ENCODE peak calls at places on chromosomes 13 and 19, in four cellular contexts. One of them, this sample, is unnamed.

GRCh38 chr13:21256351-21256761 is 79.9 kb downstream of the MRPL57 start:
- DNase-seq in BJ: no peak
- DNase-seq in astrocyte of the cerebellum: no peak
- DNase-seq in left ventricle myocardium inferior: no peak
- DNase-seq in this sample: no peak

GRCh38 chr13:113112893-113113845 is 7.6 kb downstream of the F7 start:
- DNase-seq in astrocyte of the cerebellum: no peak
- DNase-seq in BJ: no peak
- DNase-seq in left ventricle myocardium inferior: no peak
- DNase-seq in this sample: no peak

GRCh38 chr13:80716610-80717081 is 375.7 kb upstream of the SPRY2 start:
- DNase-seq in left ventricle myocardium inferior: no peak
- DNase-seq in BJ: no peak
- DNase-seq in astrocyte of the cerebellum: no peak
- DNase-seq in this sample: no peak

GRCh38 chr19:50568321-50569022 is at the start of gene LRRC4B:
- DNase-seq in astrocyte of the cerebellum: no peak
- DNase-seq in left ventricle myocardium inferior: no peak
- DNase-seq in BJ: no peak
- DNase-seq in this sample: no peak

GRCh38 chr19:13260883-13261653 is 110.9 kb downstream of the IER2 start:
- DNase-seq in BJ: peak; percentile 73
- DNase-seq in astrocyte of the cerebellum: peak; percentile 49
- DNase-seq in left ventricle myocardium inferior: no peak
- DNase-seq in this sample: peak; percentile 44

GRCh38 chr13:21106089-21106488 is 44.7 kb upstream of the LATS2 start:
- DNase-seq in BJ: peak; percentile 57
- DNase-seq in astrocyte of the cerebellum: peak; percentile 54
- DNase-seq in left ventricle myocardium inferior: no peak
- DNase-seq in this sample: no peak

GRCh38 chr19:58563034-58563573 is 4.7 kb upstream of the UBE2M start:
- DNase-seq in BJ: no peak
- DNase-seq in left ventricle myocardium inferior: peak; percentile 23
- DNase-seq in astrocyte of the cerebellum: no peak
- DNase-seq in this sample: no peak

GRCh38 chr19:58409010-58409790 is 751 bp downstream of the ZNF584 start:
- DNase-seq in left ventricle myocardium inferior: no peak
- DNase-seq in astrocyte of the cerebellum: no peak
- DNase-seq in BJ: no peak
- DNase-seq in this sample: no peak

GRCh38 chr13:35630551-35631275 is 154.2 kb upstream of the MAB21L1 start:
- DNase-seq in BJ: no peak
- DNase-seq in astrocyte of the cerebellum: peak; percentile 22
- DNase-seq in left ventricle myocardium inferior: no peak
- DNase-seq in this sample: peak; percentile 40

GRCh38 chr19:33449799-33450198 is 71.8 kb downstream of the PEPD start:
- DNase-seq in BJ: no peak
- DNase-seq in left ventricle myocardium inferior: no peak
- DNase-seq in astrocyte of the cerebellum: no peak
- DNase-seq in this sample: no peak

GRCh38 chr13:36344173-36344572 is 2.0 kb downstream of the SPART start:
- DNase-seq in left ventricle myocardium inferior: no peak
- DNase-seq in BJ: no peak
- DNase-seq in astrocyte of the cerebellum: no peak
- DNase-seq in this sample: peak; percentile 52

GRCh38 chr13:29319451-29319850 is 276.0 kb downstream of the SLC7A1 start:
- DNase-seq in left ventricle myocardium inferior: no peak
- DNase-seq in astrocyte of the cerebellum: no peak
- DNase-seq in BJ: no peak
- DNase-seq in this sample: no peak

GRCh38 chr13:95150555-95150954 is 150.7 kb downstream of the ABCC4 start:
- DNase-seq in left ventricle myocardium inferior: no peak
- DNase-seq in BJ: no peak
- DNase-seq in astrocyte of the cerebellum: no peak
- DNase-seq in this sample: no peak

GRCh38 chr13:99307247-99307646 is at the start of gene GPR183:
- DNase-seq in astrocyte of the cerebellum: no peak
- DNase-seq in left ventricle myocardium inferior: no peak
- DNase-seq in BJ: no peak
- DNase-seq in this sample: no peak

GRCh38 chr13:97142452-97142851 is 79.7 kb upstream of the MBNL2 start:
- DNase-seq in BJ: no peak
- DNase-seq in astrocyte of the cerebellum: no peak
- DNase-seq in left ventricle myocardium inferior: peak; percentile 26
- DNase-seq in this sample: no peak

GRCh38 chr19:19021115-19021514 is 12.2 kb downstream of the SUGP2 start:
- DNase-seq in astrocyte of the cerebellum: no peak
- DNase-seq in BJ: no peak
- DNase-seq in left ventricle myocardium inferior: no peak
- DNase-seq in this sample: no peak

GRCh38 chr19:11361037-11361770 is 6.0 kb downstream of the PLPPR2 start:
- DNase-seq in left ventricle myocardium inferior: no peak
- DNase-seq in astrocyte of the cerebellum: no peak
- DNase-seq in BJ: no peak
- DNase-seq in this sample: no peak

GRCh38 chr19:1469936-1470863 is 8.8 kb downstream of the C19orf25 start:
- DNase-seq in BJ: no peak
- DNase-seq in left ventricle myocardium inferior: peak; percentile 51
- DNase-seq in astrocyte of the cerebellum: no peak
- DNase-seq in this sample: no peak

GRCh38 chr13:97369269-97369893 is 64.6 kb upstream of the RAP2A start:
- DNase-seq in left ventricle myocardium inferior: no peak
- DNase-seq in BJ: no peak
- DNase-seq in astrocyte of the cerebellum: no peak
- DNase-seq in this sample: no peak

GRCh38 chr13:77868717-77869116 is 49.9 kb downstream of the EDNRB start:
- DNase-seq in astrocyte of the cerebellum: no peak
- DNase-seq in left ventricle myocardium inferior: no peak
- DNase-seq in BJ: no peak
- DNase-seq in this sample: no peak

GRCh38 chr13:60019119-60019993 is 144.4 kb downstream of the DIAPH3 start:
- DNase-seq in BJ: no peak
- DNase-seq in left ventricle myocardium inferior: no peak
- DNase-seq in astrocyte of the cerebellum: peak; percentile 6
- DNase-seq in this sample: no peak

GRCh38 chr19:29002336-29002735 is 210.6 kb downstream of the UQCRFS1 start:
- DNase-seq in left ventricle myocardium inferior: no peak
- DNase-seq in BJ: no peak
- DNase-seq in astrocyte of the cerebellum: no peak
- DNase-seq in this sample: no peak

GRCh38 chr13:65336106-65336603 is 1894.0 kb downstream of the PCDH9 start:
- DNase-seq in astrocyte of the cerebellum: no peak
- DNase-seq in left ventricle myocardium inferior: no peak
- DNase-seq in BJ: no peak
- DNase-seq in this sample: no peak

GRCh38 chr13:113938716-113939115 is 35.2 kb downstream of the C13orf46 start:
- DNase-seq in left ventricle myocardium inferior: no peak
- DNase-seq in BJ: no peak
- DNase-seq in astrocyte of the cerebellum: no peak
- DNase-seq in this sample: no peak

GRCh38 chr13:103762523-103762922 is 696.3 kb upstream of the SLC10A2 start:
- DNase-seq in astrocyte of the cerebellum: no peak
- DNase-seq in left ventricle myocardium inferior: no peak
- DNase-seq in BJ: no peak
- DNase-seq in this sample: no peak

GRCh38 chr13:53198699-53199098 is 170.1 kb downstream of the OLFM4 start:
- DNase-seq in left ventricle myocardium inferior: no peak
- DNase-seq in astrocyte of the cerebellum: no peak
- DNase-seq in BJ: no peak
- DNase-seq in this sample: no peak

DNA sequence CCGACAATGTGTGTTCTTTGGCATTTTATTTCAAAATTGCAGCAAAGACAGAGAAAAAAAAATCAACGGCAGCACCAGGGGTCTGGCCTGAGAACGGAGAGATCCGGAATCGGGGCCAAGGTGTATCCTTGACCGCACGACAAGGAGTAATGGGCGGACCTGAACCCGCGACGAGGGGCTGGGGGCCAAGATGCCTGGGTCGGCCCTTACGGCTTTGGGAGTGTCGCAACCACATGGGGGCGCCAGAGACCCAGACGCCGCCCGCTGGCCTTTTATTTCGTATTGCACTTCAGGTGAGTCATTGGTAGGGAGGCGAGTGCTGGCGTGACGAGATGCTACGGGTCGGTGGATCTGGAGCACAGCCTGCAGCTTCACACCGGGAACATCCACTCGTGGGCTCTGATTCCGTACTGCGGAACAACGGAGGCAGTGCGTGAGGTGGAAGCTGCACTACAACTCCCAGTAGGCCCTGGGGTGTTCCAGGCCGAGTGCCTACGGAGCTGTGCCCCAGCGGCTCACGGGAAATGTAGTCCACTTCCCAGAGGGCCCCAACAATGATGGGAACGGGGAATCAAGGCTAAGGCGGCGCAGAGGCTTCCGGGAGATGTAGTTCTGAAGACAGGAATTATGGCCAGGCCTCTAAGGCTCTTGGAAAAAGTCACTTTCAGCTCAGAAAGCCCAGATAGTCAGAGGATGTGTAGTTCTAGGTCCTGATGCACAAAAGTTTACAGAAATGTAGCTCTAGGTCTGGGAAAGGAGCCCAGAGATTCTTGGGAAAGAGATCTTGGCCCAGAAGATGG is 15.6 kb downstream of the BCAT2 start:
- DNase-seq in BJ: peak; percentile 67
- DNase-seq in astrocyte of the cerebellum: peak; percentile 86
- DNase-seq in left ventricle myocardium inferior: peak; percentile 91
- DNase-seq in this sample: peak; percentile 92
- TF ChIP-seq CTCF in BJ: peak; percentile 94
- TF ChIP-seq CTCF in astrocyte of the cerebellum: peak; percentile 95
- TF ChIP-seq CTCF in left ventricle myocardium inferior: peak; percentile 97
- TF ChIP-seq CTCF in this sample: peak; percentile 90

DNA sequence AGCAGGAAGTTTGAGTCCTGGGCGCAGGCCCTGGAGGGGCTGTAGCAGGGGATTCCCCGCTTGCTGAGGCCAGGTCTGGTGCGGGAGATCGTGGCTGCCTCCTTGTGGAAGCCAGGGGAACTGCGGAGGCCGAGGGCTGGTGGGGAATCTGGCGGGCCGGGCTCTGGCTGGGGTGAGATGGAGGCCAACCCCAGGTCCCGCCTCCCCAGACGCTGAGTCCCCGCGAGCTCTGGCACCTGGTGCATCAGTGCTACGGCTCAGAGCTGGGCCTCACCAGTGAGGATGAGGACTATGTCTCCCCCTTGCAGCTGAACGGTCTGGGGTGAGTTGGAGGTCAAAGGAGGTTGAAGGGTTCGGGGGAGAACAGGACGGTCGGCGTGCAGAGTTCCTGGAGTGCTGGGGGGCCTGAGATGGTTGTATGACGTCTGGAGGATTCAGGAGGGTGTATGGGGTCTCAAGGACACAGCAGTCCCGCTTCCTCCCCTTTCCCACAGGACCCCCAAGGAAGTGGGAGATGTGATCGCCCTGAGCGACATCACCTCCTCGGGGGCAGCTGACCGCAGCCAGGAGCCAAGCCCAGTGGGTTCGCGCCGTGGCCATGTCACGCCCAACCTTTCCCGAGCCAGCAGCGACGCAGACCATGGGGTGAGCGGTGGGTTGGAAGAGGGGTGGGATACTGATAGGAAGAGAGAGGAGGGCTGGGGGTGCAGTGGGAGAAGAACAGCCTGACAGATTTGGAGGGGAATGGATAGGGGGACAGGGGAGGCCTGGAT is 13.1 kb downstream of the GRAMD1A start:
- DNase-seq in astrocyte of the cerebellum: no peak
- DNase-seq in BJ: no peak
- DNase-seq in left ventricle myocardium inferior: peak; percentile 76
- DNase-seq in this sample: no peak
- TF ChIP-seq CTCF in astrocyte of the cerebellum: peak; percentile 98
- TF ChIP-seq CTCF in BJ: peak; percentile 95
- TF ChIP-seq CTCF in left ventricle myocardium inferior: peak; percentile 97
- TF ChIP-seq CTCF in this sample: peak; percentile 98

GRCh38 chr19:7497292-7497691 is 8.5 kb upstream of the PEX11G start:
- DNase-seq in BJ: no peak
- DNase-seq in astrocyte of the cerebellum: no peak
- DNase-seq in left ventricle myocardium inferior: no peak
- DNase-seq in this sample: no peak

GRCh38 chr19:7488736-7489353 is at the start of gene PEX11G:
- DNase-seq in left ventricle myocardium inferior: peak; percentile 93
- DNase-seq in BJ: peak; percentile 15
- DNase-seq in astrocyte of the cerebellum: peak; percentile 53
- DNase-seq in this sample: peak; percentile 55

GRCh38 chr19:7489609-7490044 is 792 bp upstream of the PEX11G start:
- DNase-seq in left ventricle myocardium inferior: no peak
- DNase-seq in astrocyte of the cerebellum: no peak
- DNase-seq in BJ: no peak
- DNase-seq in this sample: no peak

GRCh38 chr19:7492142-7493055 is 3.6 kb upstream of the PEX11G start:
- DNase-seq in BJ: no peak
- DNase-seq in astrocyte of the cerebellum: no peak
- DNase-seq in left ventricle myocardium inferior: no peak
- DNase-seq in this sample: no peak

GRCh38 chr19:7494416-7495098 is 5.7 kb upstream of the PEX11G start:
- DNase-seq in BJ: no peak
- DNase-seq in astrocyte of the cerebellum: no peak
- DNase-seq in left ventricle myocardium inferior: peak; percentile 48
- DNase-seq in this sample: no peak
- TF ChIP-seq CTCF in BJ: peak; percentile 26
- TF ChIP-seq CTCF in astrocyte of the cerebellum: peak; percentile 18
- TF ChIP-seq CTCF in left ventricle myocardium inferior: peak; percentile 44
- TF ChIP-seq CTCF in this sample: no peak

DNA sequence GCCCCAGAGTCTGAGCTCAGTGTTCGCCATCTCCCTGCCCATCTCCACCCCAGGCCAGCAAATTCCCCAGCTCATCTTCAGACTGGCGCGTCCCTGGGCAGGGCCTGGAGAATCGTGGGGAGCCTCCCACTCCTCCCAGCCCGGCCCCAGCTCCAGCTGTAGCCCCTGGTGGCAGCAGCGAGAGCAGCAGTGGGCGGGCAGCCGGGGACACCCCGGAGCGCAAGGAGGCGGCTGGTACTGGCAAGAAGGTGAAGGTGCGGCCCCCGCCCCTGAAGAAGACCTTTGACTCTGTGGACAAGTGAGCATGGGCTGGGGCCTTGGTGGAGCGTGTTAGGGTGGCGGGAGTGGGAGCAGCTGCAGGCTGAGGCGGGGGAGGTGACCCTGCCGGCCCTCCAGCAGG is 8.4 kb upstream of the PRR19 start:
- DNase-seq in left ventricle myocardium inferior: no peak
- DNase-seq in BJ: no peak
- DNase-seq in astrocyte of the cerebellum: no peak
- DNase-seq in this sample: no peak
- TF ChIP-seq CTCF in left ventricle myocardium inferior: no peak
- TF ChIP-seq CTCF in BJ: peak; percentile 9
- TF ChIP-seq CTCF in astrocyte of the cerebellum: no peak
- TF ChIP-seq CTCF in this sample: no peak

This sample was measured in AG09319.